ENCODE peak calls at places on chromosomes 12 and 14, in nine cellular contexts. C is IMR-90, P is BE2C, Z is upper lobe of right lung, Q is WERI-Rb-1, Y is A549, D is HFF-Myc, H is lower leg skin, G is astrocyte of the spinal cord. O is an unnamed sample.

GRCh38 chr14:96039633-96040311 is 610 bp downstream of the C14orf132 start:
- DNase-seq in C (peak; percentile 16), P (peak; percentile 65), Z (peak; percentile 73), Q (peak; percentile 64), Y (peak; percentile 24), D (no peak), H (no peak), G (peak; percentile 43), O (peak; percentile 32)

GRCh38 chr12:47082963-47083621 is 3.3 kb upstream of the AMIGO2 start:
- DNase-seq in C (peak; percentile 95), P (no peak), Z (no peak), Q (no peak), Y (no peak), D (peak; percentile 69), H (no peak), G (peak; percentile 91), O (peak; percentile 94)

GRCh38 chr14:61553730-61554641 is 141.3 kb upstream of the HIF1A start:
- DNase-seq in C (peak; percentile 98), P (no peak), Z (no peak), Q (no peak), Y (peak; percentile 85), D (peak; percentile 66), H (peak; percentile 82), G (peak; percentile 98), O (peak; percentile 98)

GRCh38 chr14:68784298-68784910 is 8.5 kb downstream of the ZFP36L1 start:
- DNase-seq in C (no peak), P (no peak), Z (peak; percentile 70), Q (no peak), Y (peak; percentile 91), D (no peak), H (peak; percentile 86), G (no peak), O (no peak)

GRCh38 chr12:49990269-49990668 is 17.5 kb downstream of the AQP6 start:
- DNase-seq in C (peak; percentile 64), P (no peak), Z (no peak), Q (no peak), Y (no peak), D (no peak), H (no peak), G (no peak), O (peak; percentile 62)

GRCh38 chr12:121769831-121770301 is 23.6 kb downstream of the RHOF start:
- DNase-seq in C (no peak), P (no peak), Z (no peak), Q (peak; percentile 58), Y (no peak), D (no peak), H (no peak), G (no peak), O (no peak)

GRCh38 chr12:109881752-109882151 is 1.4 kb upstream of the GLTP start:
- DNase-seq in C (no peak), P (no peak), Z (no peak), Q (no peak), Y (no peak), D (no peak), H (no peak), G (no peak), O (no peak)

GRCh38 chr12:59230334-59230733 is 310.0 kb upstream of the LRIG3 start:
- DNase-seq in C (no peak), P (no peak), Z (no peak), Q (no peak), Y (no peak), D (no peak), H (no peak), G (no peak), O (no peak)

GRCh38 chr12:105083551-105084105 is 630 bp downstream of the ALDH1L2 start:
- DNase-seq in C (peak; percentile 77), P (peak; percentile 52), Z (peak; percentile 74), Q (no peak), Y (peak; percentile 36), D (no peak), H (peak; percentile 92), G (peak; percentile 70), O (peak; percentile 85)

GRCh38 chr14:104294628-104294982 is 156.2 kb downstream of the KIF26A start:
- DNase-seq in C (no peak), P (peak; percentile 65), Z (peak; percentile 25), Q (peak; percentile 45), Y (no peak), D (no peak), H (peak; percentile 69), G (no peak), O (no peak)

GRCh38 chr12:24562761-24563392 is 386.0 kb downstream of the BCAT1 start:
- DNase-seq in C (peak; percentile 54), P (peak; percentile 33), Z (peak; percentile 73), Q (peak; percentile 16), Y (peak; percentile 12), D (no peak), H (peak; percentile 87), G (peak; percentile 76), O (peak; percentile 81)

GRCh38 chr12:116717466-116718457 is 20.1 kb downstream of the SPRING1 start:
- DNase-seq in C (peak; percentile 56), P (no peak), Z (no peak), Q (no peak), Y (no peak), D (no peak), H (peak; percentile 93), G (peak; percentile 77), O (no peak)

GRCh38 chr12:104576980-104577925 is 120.5 kb downstream of the CHST11 start:
- DNase-seq in C (peak; percentile 79), P (no peak), Z (no peak), Q (no peak), Y (no peak), D (no peak), H (no peak), G (peak; percentile 87), O (no peak)

GRCh38 chr14:76574416-76574815 is 186.9 kb upstream of the VASH1 start:
- DNase-seq in C (no peak), P (no peak), Z (no peak), Q (peak; percentile 50), Y (no peak), D (no peak), H (no peak), G (no peak), O (no peak)

GRCh38 chr12:78121969-78122610 is 291.4 kb downstream of the NAV3 start:
- DNase-seq in C (peak; percentile 28), P (no peak), Z (no peak), Q (no peak), Y (no peak), D (peak; percentile 6), H (no peak), G (peak; percentile 91), O (no peak)

GRCh38 chr12:111937429-111937828 is 75.5 kb downstream of the TMEM116 start:
- DNase-seq in C (peak; percentile 67), P (no peak), Z (no peak), Q (no peak), Y (no peak), D (no peak), H (no peak), G (peak; percentile 49), O (no peak)

GRCh38 chr14:26841361-26841760 is 243.5 kb upstream of the NOVA1 start:
- DNase-seq in C (no peak), P (no peak), Z (no peak), Q (no peak), Y (no peak), D (no peak), H (no peak), G (peak; percentile 25), O (no peak)

GRCh38 chr14:26833777-26834176 is 235.9 kb upstream of the NOVA1 start:
- DNase-seq in C (no peak), P (no peak), Z (no peak), Q (no peak), Y (no peak), D (no peak), H (no peak), G (no peak), O (peak; percentile 24)

GRCh38 chr14:26839481-26839880 is 241.6 kb upstream of the NOVA1 start:
- DNase-seq in C (no peak), P (no peak), Z (no peak), Q (no peak), Y (no peak), D (no peak), H (no peak), G (no peak), O (no peak)

GRCh38 chr14:26835949-26836570 is 238.2 kb upstream of the NOVA1 start:
- DNase-seq in C (no peak), P (no peak), Z (no peak), Q (no peak), Y (no peak), D (no peak), H (no peak), G (no peak), O (no peak)
- H3K4me3 ChIP-seq in C (no peak overlapping the region), P (no peak overlapping the region), Z (no peak overlapping the region), Q (no peak overlapping the region), Y (no peak overlapping the region), D (no peak overlapping the region), H (no peak overlapping the region), G (no peak overlapping the region), O (no peak overlapping the region)

DNA sequence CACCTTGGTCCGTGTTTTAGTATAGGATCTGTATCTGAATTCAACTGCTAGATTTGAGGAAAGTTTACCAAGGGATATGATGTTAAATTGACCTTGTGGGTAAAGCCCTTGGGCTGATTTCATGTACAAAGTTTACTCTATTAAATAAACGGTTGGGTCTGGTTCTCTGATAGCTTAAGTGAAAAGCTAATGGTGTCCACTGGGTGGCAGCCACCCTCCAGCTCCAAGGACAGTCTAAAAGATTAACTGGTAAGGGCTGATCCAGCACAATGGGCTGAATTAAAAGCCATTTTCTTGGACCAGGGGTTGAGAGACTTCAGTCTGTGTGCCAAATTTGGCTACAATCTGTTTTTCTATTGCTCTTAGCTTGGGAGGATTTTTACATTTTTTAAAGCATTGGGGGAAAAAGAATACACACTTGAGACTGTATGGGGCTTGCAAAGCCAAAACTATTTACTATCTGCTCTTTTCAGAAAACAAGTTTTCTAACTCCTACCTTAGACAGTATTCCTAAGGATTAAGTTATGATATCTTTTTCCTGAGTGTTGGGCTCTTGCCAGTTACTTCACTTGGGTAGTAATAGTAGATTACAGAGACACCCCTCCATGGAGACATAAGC is 116.5 kb downstream of the GPHN start:
- DNase-seq in C (peak; percentile 69), P (peak; percentile 74), Z (peak; percentile 54), Q (peak; percentile 72), Y (peak; percentile 35), D (peak; percentile 44), H (peak; percentile 64), G (peak; percentile 72), O (peak; percentile 65)
- TF ChIP-seq CTCF in C (peak; percentile 79), P (peak; percentile 86), Z (peak; percentile 63), Q (peak; percentile 61), Y (peak; percentile 76), D (peak; percentile 71), H (no peak), G (peak; percentile 73), O (peak; percentile 61)

GRCh38 chr12:65822732-65823480 is 1.4 kb upstream of the HMGA2 start:
- DNase-seq in C (peak; percentile 79), P (no peak), Z (no peak), Q (peak; percentile 79), Y (peak; percentile 69), D (peak; percentile 82), H (no peak), G (peak; percentile 90), O (peak; percentile 83)
- H3K4me3 ChIP-seq in C (peak overlapping the region; percentile 93), P (no peak overlapping the region), Z (no peak overlapping the region), Q (peak overlapping the region; percentile 85), Y (peak overlapping the region; percentile 80), D (peak overlapping the region; percentile 96), H (no peak overlapping the region), G (peak overlapping the region; percentile 89), O (peak overlapping the region; percentile 92)

DNA sequence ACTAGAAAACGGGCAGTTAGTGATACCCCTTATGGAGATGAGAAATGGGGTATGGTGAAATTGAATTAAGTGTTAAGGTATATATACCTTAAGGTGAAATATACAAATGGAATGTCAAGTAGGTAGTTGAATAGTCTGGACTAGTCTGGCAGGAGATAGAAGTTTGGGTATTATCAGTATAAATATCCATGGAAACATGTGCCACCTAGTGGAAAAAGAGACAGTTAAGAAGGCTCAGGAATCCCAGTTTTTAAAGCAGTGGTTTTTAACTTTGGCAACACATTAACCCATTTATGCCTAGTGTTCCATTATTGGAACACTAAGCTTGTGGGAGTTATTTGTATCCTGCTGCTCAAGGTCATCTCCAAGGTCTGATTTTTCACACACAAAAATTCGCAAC is 38.6 kb upstream of the TPH2 start:
- DNase-seq in C (peak; percentile 20), P (no peak), Z (no peak), Q (no peak), Y (peak; percentile 7), D (no peak), H (no peak), G (peak; percentile 18), O (peak; percentile 13)
- TF ChIP-seq CTCF in C (peak; percentile 42), P (peak; percentile 45), Z (no peak), Q (peak; percentile 31), Y (peak; percentile 41), D (no peak), H (no peak), G (peak; percentile 36), O (peak; percentile 33)

O was measured in fibroblast of villous mesenchyme.